ENCODE peak calls at places on chromosomes 7 and 10, in five cellular contexts. One of them, this sample, is unnamed.

GRCh38 chr10:124255556-124255955 is 162.2 kb upstream of the CHST15 start:
- DNase-seq in OCI-LY7: no peak
- DNase-seq in hepatocyte: no peak
- DNase-seq in Karpas-422: no peak
- DNase-seq in transverse colon: no peak
- DNase-seq in this sample: no peak

GRCh38 chr10:113497203-113497602 is 55.6 kb upstream of the HABP2 start:
- DNase-seq in transverse colon: no peak
- DNase-seq in hepatocyte: no peak
- DNase-seq in OCI-LY7: no peak
- DNase-seq in Karpas-422: no peak
- DNase-seq in this sample: no peak

GRCh38 chr7:155842496-155843265 is 30.4 kb upstream of the SHH start:
- DNase-seq in hepatocyte: no peak
- DNase-seq in Karpas-422: no peak
- DNase-seq in OCI-LY7: no peak
- DNase-seq in transverse colon: no peak
- DNase-seq in this sample: no peak

GRCh38 chr7:102424129-102424551 is 9.2 kb upstream of the ORAI2 start:
- DNase-seq in transverse colon: no peak
- DNase-seq in OCI-LY7: peak; percentile 42
- DNase-seq in hepatocyte: no peak
- DNase-seq in Karpas-422: no peak
- DNase-seq in this sample: no peak

GRCh38 chr10:52451817-52452216 is 137.7 kb downstream of the DKK1 start:
- DNase-seq in transverse colon: no peak
- DNase-seq in Karpas-422: no peak
- DNase-seq in OCI-LY7: no peak
- DNase-seq in hepatocyte: no peak
- DNase-seq in this sample: no peak

GRCh38 chr7:115032986-115033385 is 111.1 kb downstream of the MDFIC start:
- DNase-seq in OCI-LY7: no peak
- DNase-seq in transverse colon: no peak
- DNase-seq in Karpas-422: no peak
- DNase-seq in hepatocyte: no peak
- DNase-seq in this sample: no peak

GRCh38 chr7:92904292-92905131 is 68.1 kb upstream of the CDK6 start:
- DNase-seq in OCI-LY7: no peak
- DNase-seq in transverse colon: no peak
- DNase-seq in hepatocyte: peak; percentile 29
- DNase-seq in Karpas-422: no peak
- DNase-seq in this sample: no peak

GRCh38 chr10:62543981-62544380 is 169.8 kb downstream of the ZNF365 start:
- DNase-seq in hepatocyte: no peak
- DNase-seq in Karpas-422: no peak
- DNase-seq in transverse colon: no peak
- DNase-seq in OCI-LY7: no peak
- DNase-seq in this sample: no peak

GRCh38 chr10:48197236-48197899 is 77.1 kb downstream of the FRMPD2 start:
- DNase-seq in Karpas-422: no peak
- DNase-seq in OCI-LY7: no peak
- DNase-seq in transverse colon: no peak
- DNase-seq in hepatocyte: no peak
- DNase-seq in this sample: no peak

GRCh38 chr10:78851652-78852051 is 217.1 kb upstream of the ZMIZ1 start:
- DNase-seq in transverse colon: no peak
- DNase-seq in Karpas-422: no peak
- DNase-seq in hepatocyte: peak; percentile 33
- DNase-seq in OCI-LY7: no peak
- DNase-seq in this sample: no peak

GRCh38 chr10:114038819-114039218 is 4.8 kb upstream of the ADRB1 start:
- DNase-seq in OCI-LY7: no peak
- DNase-seq in transverse colon: no peak
- DNase-seq in Karpas-422: no peak
- DNase-seq in hepatocyte: no peak
- DNase-seq in this sample: no peak

GRCh38 chr7:159049266-159050025 is 95.2 kb downstream of the VIPR2 start:
- DNase-seq in Karpas-422: no peak
- DNase-seq in OCI-LY7: no peak
- DNase-seq in transverse colon: no peak
- DNase-seq in hepatocyte: no peak
- DNase-seq in this sample: no peak

GRCh38 chr7:129370812-129371211 is 63.4 kb upstream of the STRIP2 start:
- DNase-seq in Karpas-422: no peak
- DNase-seq in hepatocyte: peak; percentile 29
- DNase-seq in transverse colon: no peak
- DNase-seq in OCI-LY7: no peak
- DNase-seq in this sample: no peak

GRCh38 chr7:139231513-139232376 is 708 bp downstream of the UBN2 start:
- DNase-seq in transverse colon: peak; percentile 24
- DNase-seq in hepatocyte: peak; percentile 57
- DNase-seq in Karpas-422: peak; percentile 63
- DNase-seq in OCI-LY7: peak; percentile 55
- DNase-seq in this sample: peak; percentile 33

GRCh38 chr7:91609525-91609924 is 271.0 kb downstream of the MTERF1 start:
- DNase-seq in Karpas-422: no peak
- DNase-seq in OCI-LY7: no peak
- DNase-seq in transverse colon: no peak
- DNase-seq in hepatocyte: no peak
- DNase-seq in this sample: no peak

GRCh38 chr10:119207713-119208552 is 562 bp downstream of the GRK5 start:
- DNase-seq in Karpas-422: peak; percentile 70
- DNase-seq in hepatocyte: peak; percentile 73
- DNase-seq in transverse colon: peak; percentile 28
- DNase-seq in OCI-LY7: peak; percentile 51
- DNase-seq in this sample: peak; percentile 82

GRCh38 chr7:158392251-158392650 is 195.4 kb downstream of the PTPRN2 start:
- DNase-seq in Karpas-422: no peak
- DNase-seq in hepatocyte: no peak
- DNase-seq in transverse colon: no peak
- DNase-seq in OCI-LY7: no peak
- DNase-seq in this sample: no peak

GRCh38 chr10:69844698-69845097 is 43.0 kb downstream of the COL13A1 start:
- DNase-seq in hepatocyte: no peak
- DNase-seq in Karpas-422: no peak
- DNase-seq in OCI-LY7: no peak
- DNase-seq in transverse colon: no peak
- DNase-seq in this sample: no peak

GRCh38 chr7:96563409-96563808 is 146.2 kb downstream of the SEM1 start:
- DNase-seq in transverse colon: no peak
- DNase-seq in Karpas-422: no peak
- DNase-seq in OCI-LY7: no peak
- DNase-seq in hepatocyte: no peak
- DNase-seq in this sample: no peak

GRCh38 chr7:253491-254336 is 36.3 kb upstream of the FOXL3 start:
- DNase-seq in hepatocyte: no peak
- DNase-seq in Karpas-422: no peak
- DNase-seq in transverse colon: no peak
- DNase-seq in OCI-LY7: no peak
- DNase-seq in this sample: peak; percentile 51

GRCh38 chr10:46555713-46556514 is 544 bp downstream of the GPRIN2 start:
- DNase-seq in Karpas-422: no peak
- DNase-seq in transverse colon: peak; percentile 55
- DNase-seq in hepatocyte: peak; percentile 73
- DNase-seq in OCI-LY7: no peak
- DNase-seq in this sample: peak; percentile 68

GRCh38 chr10:125002423-125003145 is 60.7 kb downstream of the ZRANB1 start:
- DNase-seq in Karpas-422: no peak
- DNase-seq in hepatocyte: no peak
- DNase-seq in transverse colon: no peak
- DNase-seq in OCI-LY7: no peak
- DNase-seq in this sample: peak; percentile 10

GRCh38 chr7:93194368-93194767 is 31.9 kb downstream of the HEPACAM2 start:
- DNase-seq in OCI-LY7: no peak
- DNase-seq in Karpas-422: no peak
- DNase-seq in transverse colon: no peak
- DNase-seq in hepatocyte: peak; percentile 12
- DNase-seq in this sample: no peak

GRCh38 chr10:103871006-103871405 is 15.6 kb upstream of the SH3PXD2A start:
- DNase-seq in Karpas-422: no peak
- DNase-seq in hepatocyte: no peak
- DNase-seq in transverse colon: no peak
- DNase-seq in OCI-LY7: no peak
- DNase-seq in this sample: no peak

GRCh38 chr10:84845628-84846261 is 517.4 kb downstream of the CCSER2 start:
- DNase-seq in OCI-LY7: peak; percentile 15
- DNase-seq in hepatocyte: peak; percentile 45
- DNase-seq in Karpas-422: peak; percentile 54
- DNase-seq in transverse colon: no peak
- DNase-seq in this sample: no peak

GRCh38 chr7:129775695-129776396 is 164.3 kb downstream of the NRF1 start:
- DNase-seq in transverse colon: no peak
- DNase-seq in Karpas-422: no peak
- DNase-seq in OCI-LY7: no peak
- DNase-seq in hepatocyte: no peak
- DNase-seq in this sample: no peak

GRCh38 chr10:49627031-49627430 is 13.2 kb downstream of the CHAT start:
- DNase-seq in transverse colon: no peak
- DNase-seq in OCI-LY7: no peak
- DNase-seq in hepatocyte: no peak
- DNase-seq in Karpas-422: no peak
- DNase-seq in this sample: no peak

GRCh38 chr10:119375574-119376265 is 166.8 kb downstream of the RGS10 start:
- DNase-seq in OCI-LY7: no peak
- DNase-seq in Karpas-422: no peak
- DNase-seq in transverse colon: no peak
- DNase-seq in hepatocyte: peak; percentile 28
- DNase-seq in this sample: peak; percentile 66

GRCh38 chr7:101630591-101630990 is 1.5 kb upstream of the MYL10 start:
- DNase-seq in hepatocyte: peak; percentile 14
- DNase-seq in Karpas-422: no peak
- DNase-seq in transverse colon: no peak
- DNase-seq in OCI-LY7: no peak
- DNase-seq in this sample: no peak

GRCh38 chr10:72688208-72688651 is 3.7 kb upstream of the MCU start:
- DNase-seq in transverse colon: no peak
- DNase-seq in OCI-LY7: no peak
- DNase-seq in Karpas-422: no peak
- DNase-seq in hepatocyte: peak; percentile 76
- DNase-seq in this sample: no peak

GRCh38 chr7:151868805-151869188 is 8.1 kb downstream of the PRKAG2 start:
- DNase-seq in hepatocyte: no peak
- DNase-seq in OCI-LY7: no peak
- DNase-seq in transverse colon: no peak
- DNase-seq in Karpas-422: no peak
- DNase-seq in this sample: no peak

GRCh38 chr7:94907420-94908203 is at the start of gene PPP1R9A:
- DNase-seq in Karpas-422: no peak
- DNase-seq in transverse colon: peak; percentile 61
- DNase-seq in hepatocyte: peak; percentile 75
- DNase-seq in OCI-LY7: no peak
- DNase-seq in this sample: peak; percentile 56

GRCh38 chr7:66415659-66416265 is 210.6 kb downstream of the TPST1 start:
- DNase-seq in hepatocyte: no peak
- DNase-seq in transverse colon: no peak
- DNase-seq in OCI-LY7: no peak
- DNase-seq in Karpas-422: no peak
- DNase-seq in this sample: no peak
- H3K9me3 ChIP-seq in hepatocyte: no peaks in the 10 kb centered on the region
- H3K9me3 ChIP-seq in transverse colon: no peaks in the 10 kb centered on the region
- H3K9me3 ChIP-seq in OCI-LY7: no peaks in the 10 kb centered on the region
- H3K9me3 ChIP-seq in Karpas-422: no peaks in the 10 kb centered on the region
- H3K9me3 ChIP-seq in this sample: no peaks in the 10 kb centered on the region

GRCh38 chr7:14740606-14741005 is 161.9 kb downstream of the DGKB start:
- DNase-seq in transverse colon: no peak
- DNase-seq in hepatocyte: no peak
- DNase-seq in Karpas-422: no peak
- DNase-seq in OCI-LY7: no peak
- DNase-seq in this sample: no peak
- H3K9me3 ChIP-seq in transverse colon: no peaks in the 10 kb centered on the region
- H3K9me3 ChIP-seq in hepatocyte: peaks cover 12% of the 10 kb centered on the region
- H3K9me3 ChIP-seq in Karpas-422: peaks cover 19% of the 10 kb centered on the region
- H3K9me3 ChIP-seq in OCI-LY7: peaks cover 9% of the 10 kb centered on the region
- H3K9me3 ChIP-seq in this sample: peaks cover 50% of the 10 kb centered on the region

DNA sequence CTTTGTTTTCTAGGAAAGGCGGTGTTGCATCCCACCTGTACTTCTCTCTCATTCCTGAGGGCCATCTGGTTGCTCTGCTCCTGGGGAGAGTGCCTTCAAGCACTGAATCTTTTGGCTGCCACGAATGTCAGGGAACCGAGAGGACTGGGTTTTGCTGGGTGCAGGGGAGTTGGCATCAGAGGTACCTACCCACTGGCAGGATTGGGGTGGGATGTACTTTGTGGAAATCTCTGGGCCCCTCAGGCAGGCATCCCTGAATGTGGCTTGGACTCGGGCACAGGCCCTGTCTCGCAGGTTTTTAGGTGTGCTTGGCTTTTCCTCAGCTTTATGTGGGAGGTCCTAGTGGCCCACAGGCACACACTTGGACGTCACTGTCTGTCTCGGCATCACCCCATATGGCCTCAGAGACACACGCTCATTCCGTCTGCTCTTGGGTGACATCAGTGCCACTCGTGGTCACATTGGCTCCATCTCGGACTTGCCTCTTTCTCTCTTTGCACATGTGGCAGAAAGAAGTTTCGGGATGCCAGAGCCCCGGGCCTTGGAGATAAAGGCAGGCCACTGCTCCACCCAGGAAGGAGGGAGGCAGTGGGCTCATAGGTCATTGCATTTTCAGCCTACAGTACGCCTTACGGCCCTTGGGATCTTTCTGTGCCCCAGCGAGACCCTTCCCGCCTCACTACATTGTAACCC is 325.6 kb downstream of the ZNF716 start:
- DNase-seq in transverse colon: no peak
- DNase-seq in Karpas-422: no peak
- DNase-seq in OCI-LY7: no peak
- DNase-seq in hepatocyte: no peak
- DNase-seq in this sample: no peak
- H3K9me3 ChIP-seq in transverse colon: no peaks in the 10 kb centered on the region
- H3K9me3 ChIP-seq in Karpas-422: no peaks in the 10 kb centered on the region
- H3K9me3 ChIP-seq in OCI-LY7: no peaks in the 10 kb centered on the region
- H3K9me3 ChIP-seq in hepatocyte: no peaks in the 10 kb centered on the region
- H3K9me3 ChIP-seq in this sample: no peaks in the 10 kb centered on the region

DNA sequence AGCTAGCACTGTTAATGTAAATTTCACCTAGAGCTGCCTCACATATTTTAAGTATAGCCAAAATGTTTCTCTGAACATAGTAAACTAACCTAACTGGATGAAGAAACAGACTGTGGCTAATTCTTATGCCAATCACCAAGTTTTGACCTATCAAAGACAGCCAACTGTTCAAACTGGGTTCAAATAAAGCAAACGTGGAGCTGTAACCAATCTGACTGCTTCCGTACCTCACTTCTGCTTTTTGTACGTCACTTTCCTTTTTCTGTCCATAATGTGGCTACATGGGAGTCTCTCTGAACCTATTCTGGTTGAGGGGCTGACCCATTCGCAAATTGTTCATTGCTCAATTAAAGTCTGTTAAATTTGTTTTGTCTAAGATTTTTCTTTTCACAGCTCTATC is 66.3 kb upstream of the ETV1 start:
- DNase-seq in OCI-LY7: no peak
- DNase-seq in transverse colon: no peak
- DNase-seq in Karpas-422: no peak
- DNase-seq in hepatocyte: no peak
- DNase-seq in this sample: no peak
- H3K9me3 ChIP-seq in OCI-LY7: no peaks in the 10 kb centered on the region
- H3K9me3 ChIP-seq in transverse colon: no peaks in the 10 kb centered on the region
- H3K9me3 ChIP-seq in Karpas-422: no peaks in the 10 kb centered on the region
- H3K9me3 ChIP-seq in hepatocyte: no peaks in the 10 kb centered on the region
- H3K9me3 ChIP-seq in this sample: no peaks in the 10 kb centered on the region

GRCh38 chr10:131650169-131650705 is 250.6 kb upstream of the PPP2R2D start:
- DNase-seq in Karpas-422: no peak
- DNase-seq in hepatocyte: no peak
- DNase-seq in OCI-LY7: no peak
- DNase-seq in transverse colon: no peak
- DNase-seq in this sample: no peak
- H3K9me3 ChIP-seq in Karpas-422: no peaks in the 10 kb centered on the region
- H3K9me3 ChIP-seq in hepatocyte: no peaks in the 10 kb centered on the region
- H3K9me3 ChIP-seq in OCI-LY7: no peaks in the 10 kb centered on the region
- H3K9me3 ChIP-seq in transverse colon: no peaks in the 10 kb centered on the region
- H3K9me3 ChIP-seq in this sample: no peaks in the 10 kb centered on the region